ENCODE peak calls at places on chromosomes 16 and 17, in four cellular contexts. X, Z, Q and D are unnamed samples.

GRCh38 chr16:57689772-57690558 is 4.6 kb upstream of the DRC7 start:
- DNase-seq in X (no peak), Z (peak; percentile 25), Q (no peak), D (no peak)

GRCh38 chr17:67421869-67422273 is 44.8 kb downstream of the PITPNC1 start:
- DNase-seq in X (no peak), Z (peak; percentile 51), Q (peak; percentile 65), D (no peak)

GRCh38 chr17:49016775-49017463 is 19.7 kb downstream of the IGF2BP1 start:
- DNase-seq in X (no peak), Z (no peak), Q (peak; percentile 44), D (peak; percentile 92)

GRCh38 chr17:55872374-55872773 is 121.5 kb downstream of the PCTP start:
- DNase-seq in X (no peak), Z (no peak), Q (no peak), D (no peak)

GRCh38 chr17:73316919-73317505 is 5.2 kb upstream of the CDC42EP4 start:
- DNase-seq in X (no peak), Z (no peak), Q (no peak), D (no peak)

GRCh38 chr17:79915850-79916430 is 76.7 kb upstream of the CBX4 start:
- DNase-seq in X (no peak), Z (no peak), Q (peak; percentile 83), D (no peak)

GRCh38 chr16:8622315-8622656 is 788 bp downstream of the METTL22 start:
- DNase-seq in X (no peak), Z (no peak), Q (no peak), D (no peak)

GRCh38 chr16:81585785-81586184 is 141.2 kb downstream of the CMIP start:
- DNase-seq in X (no peak), Z (no peak), Q (no peak), D (no peak)

GRCh38 chr17:81392909-81393654 is 2.2 kb upstream of the BAHCC1 start:
- DNase-seq in X (peak; percentile 48), Z (no peak), Q (no peak), D (peak; percentile 44)

GRCh38 chr17:49333806-49334205 is 28.2 kb downstream of the ZNF652 start:
- DNase-seq in X (no peak), Z (no peak), Q (no peak), D (no peak)

GRCh38 chr16:54277845-54278703 is 8.5 kb downstream of the IRX3 start:
- DNase-seq in X (no peak), Z (no peak), Q (no peak), D (peak; percentile 85)

GRCh38 chr17:78979780-78980623 is at the start of gene LGALS3BP:
- DNase-seq in X (peak; percentile 77), Z (no peak), Q (peak; percentile 91), D (peak; percentile 89)

GRCh38 chr17:11986179-11986938 is 10.9 kb downstream of the ZNF18 start:
- DNase-seq in X (no peak), Z (no peak), Q (no peak), D (no peak)

GRCh38 chr17:1379930-1380313 is 20.1 kb downstream of the YWHAE start:
- DNase-seq in X (no peak), Z (no peak), Q (no peak), D (no peak)

GRCh38 chr16:89949121-89949742 is 677 bp downstream of the DEF8 start:
- DNase-seq in X (no peak), Z (no peak), Q (no peak), D (no peak)

GRCh38 chr16:86707581-86707980 is 129.2 kb downstream of the FOXL1 start:
- DNase-seq in X (no peak), Z (no peak), Q (no peak), D (no peak)

GRCh38 chr17:82548681-82549303 is 29.3 kb downstream of the FOXK2 start:
- DNase-seq in X (peak; percentile 43), Z (no peak), Q (peak; percentile 75), D (peak; percentile 63)

GRCh38 chr17:20225162-20226115 is 216.3 kb downstream of the SPECC1 start:
- DNase-seq in X (no peak), Z (no peak), Q (no peak), D (no peak)

GRCh38 chr17:73415782-73416181 is 104.0 kb upstream of the CDC42EP4 start:
- DNase-seq in X (no peak), Z (no peak), Q (no peak), D (no peak)

GRCh38 chr17:61235821-61236197 is 163.8 kb upstream of the TBX2 start:
- DNase-seq in X (no peak), Z (no peak), Q (no peak), D (peak; percentile 62)

GRCh38 chr17:78329263-78330059 is 30.4 kb downstream of the SOCS3 start:
- DNase-seq in X (no peak), Z (no peak), Q (no peak), D (no peak)

GRCh38 chr17:956905-957304 is 22.7 kb downstream of the NXN start:
- DNase-seq in X (no peak), Z (no peak), Q (no peak), D (no peak)

GRCh38 chr16:68452176-68452575 is 3.9 kb upstream of the SMPD3 start:
- DNase-seq in X (no peak), Z (no peak), Q (no peak), D (no peak)

GRCh38 chr17:57281887-57282653 is 25.7 kb downstream of the MSI2 start:
- DNase-seq in X (no peak), Z (no peak), Q (no peak), D (no peak)

GRCh38 chr16:82605863-82606620 is 20.7 kb upstream of the CDH13 start:
- DNase-seq in X (no peak), Z (no peak), Q (no peak), D (no peak)

GRCh38 chr16:6889106-6889505 is 443.5 kb upstream of the RBFOX1 start:
- DNase-seq in X (no peak), Z (no peak), Q (no peak), D (no peak)

GRCh38 chr16:69223882-69224281 is 36.9 kb downstream of the SNTB2 start:
- DNase-seq in X (no peak), Z (no peak), Q (no peak), D (no peak)

GRCh38 chr17:79159926-79160325 is 85.3 kb downstream of the ENGASE start:
- DNase-seq in X (no peak), Z (no peak), Q (no peak), D (no peak)

GRCh38 chr17:37711113-37711512 is 33.7 kb downstream of the HNF1B start:
- DNase-seq in X (no peak), Z (no peak), Q (no peak), D (no peak)
- H3K27ac ChIP-seq in X (no peak overlapping the region), Z (no peak overlapping the region), Q (peak overlapping the region; percentile 93), D (no peak overlapping the region)

DNA sequence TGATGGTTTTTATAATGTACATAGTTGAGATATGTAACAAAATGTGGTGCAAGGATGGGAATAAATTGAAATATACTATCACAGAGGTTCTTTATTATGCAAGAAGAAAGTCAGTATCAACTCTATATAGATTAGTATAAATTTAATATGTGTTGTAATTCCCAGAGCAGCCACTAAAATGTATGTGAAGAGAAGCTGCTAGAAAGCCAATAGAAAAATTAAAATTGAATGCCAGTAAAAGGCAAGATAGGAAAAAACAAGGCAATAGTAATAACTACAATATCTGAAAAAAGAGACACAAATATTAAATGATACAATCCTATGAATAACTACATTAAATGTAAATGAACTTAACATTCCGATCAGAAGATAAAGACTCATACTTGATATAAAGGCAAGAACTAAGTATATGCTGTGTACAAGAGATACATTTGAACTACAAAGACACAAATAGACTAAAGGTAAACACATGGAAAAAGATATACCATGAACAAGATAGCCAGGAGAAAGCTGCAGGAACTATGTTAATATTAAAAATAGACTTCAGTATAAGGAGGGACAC is 92.0 kb downstream of the ABCA8 start:
- DNase-seq in X (no peak), Z (no peak), Q (no peak), D (no peak)
- H3K4me3 ChIP-seq in X (no peak overlapping the region), Z (no peak overlapping the region), Q (no peak overlapping the region), D (no peak overlapping the region)

DNA sequence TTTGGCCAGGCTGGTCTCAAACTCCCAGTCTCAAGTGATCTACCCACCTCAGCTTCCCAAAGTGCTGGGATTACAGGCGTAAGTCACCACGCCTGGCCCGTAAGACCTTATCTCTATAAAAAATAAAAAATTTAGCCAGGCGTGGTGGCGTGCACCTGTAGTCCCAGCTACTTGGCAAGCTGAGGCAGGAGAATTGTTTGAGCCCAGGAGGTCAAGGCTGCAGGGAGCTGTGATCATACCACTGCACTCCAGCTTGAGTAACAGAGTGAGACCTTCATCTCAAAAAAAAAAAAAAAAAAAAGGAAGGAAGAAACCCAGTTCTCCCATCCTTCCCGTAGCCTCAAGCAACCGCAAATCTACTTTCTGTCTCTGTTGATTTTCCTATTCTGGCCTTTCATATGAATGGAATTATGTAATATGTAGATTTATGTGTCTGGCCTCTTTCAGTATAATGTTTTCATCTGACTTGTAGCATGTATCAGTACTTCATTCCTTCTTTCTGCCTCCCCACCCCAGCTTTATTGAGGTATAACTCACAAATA is 11.1 kb downstream of the CASC3 start:
- DNase-seq in X (no peak), Z (no peak), Q (no peak), D (no peak)
- H3K27ac ChIP-seq in X (no peak overlapping the region), Z (no peak overlapping the region), Q (no peak overlapping the region), D (no peak overlapping the region)

GRCh38 chr17:64500487-64500859 is 3.6 kb upstream of the POLG2 start:
- DNase-seq in X (no peak), Z (no peak), Q (no peak), D (no peak)

GRCh38 chr17:64503341-64503740 is 2.7 kb downstream of the DDX5 start:
- DNase-seq in X (no peak), Z (no peak), Q (no peak), D (no peak)

GRCh38 chr17:64502809-64503208 is 3.3 kb downstream of the DDX5 start:
- DNase-seq in X (no peak), Z (no peak), Q (no peak), D (no peak)

GRCh38 chr17:64500923-64501765 is 4.3 kb upstream of the POLG2 start:
- DNase-seq in X (no peak), Z (no peak), Q (no peak), D (no peak)

GRCh38 chr17:64502021-64502420 is 4.1 kb downstream of the DDX5 start:
- DNase-seq in X (no peak), Z (no peak), Q (no peak), D (no peak)
- H3K4me3 ChIP-seq in X (no peak overlapping the region), Z (no peak overlapping the region), Q (no peak overlapping the region), D (no peak overlapping the region)

DNA sequence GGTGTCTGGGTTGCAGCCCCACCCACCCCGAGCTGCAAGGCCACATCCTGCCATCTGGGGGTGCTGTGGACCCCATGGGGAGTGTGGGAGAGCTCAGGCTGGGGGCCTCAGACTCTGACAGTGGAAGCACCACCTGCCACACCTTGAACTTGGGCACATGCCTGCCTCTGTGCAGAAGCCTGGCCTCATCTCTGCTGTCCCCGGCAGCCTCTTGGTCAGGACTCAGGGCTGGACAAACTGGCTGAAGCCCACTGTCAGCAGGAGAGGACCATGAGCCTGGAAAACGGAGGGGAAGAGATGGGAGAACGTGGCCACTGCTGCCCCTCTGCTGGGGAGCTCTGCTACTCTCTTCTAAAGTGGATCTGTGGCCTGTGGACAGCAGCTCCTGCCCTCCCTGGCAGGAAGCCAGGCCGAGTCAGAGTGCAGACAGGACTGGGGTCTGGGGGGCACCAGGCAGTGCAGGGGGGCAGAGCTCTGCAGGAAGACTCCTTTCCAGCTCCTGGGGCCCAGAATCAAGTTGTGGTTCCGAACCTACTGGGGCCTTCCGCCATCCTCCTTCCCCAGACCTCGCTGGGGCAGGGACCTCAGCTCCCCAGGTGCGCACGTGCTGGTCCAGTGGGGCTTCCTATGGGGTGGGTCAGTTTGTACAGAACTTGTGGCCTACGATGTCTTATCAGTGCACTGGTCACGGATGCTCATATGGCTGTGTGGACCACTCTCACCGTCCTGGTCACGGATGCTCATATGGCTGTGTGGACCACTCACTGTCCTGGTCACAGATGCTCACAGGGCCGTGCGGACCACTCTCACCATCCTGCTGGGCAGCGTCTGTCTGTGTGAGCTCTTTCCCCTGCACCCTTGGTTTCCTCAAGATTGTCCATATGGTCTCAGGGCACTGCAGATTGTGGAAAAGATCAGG is 207.7 kb downstream of the LAT start:
- DNase-seq in X (no peak), Z (no peak), Q (no peak), D (no peak)
- H3K27ac ChIP-seq in X (no peak overlapping the region), Z (no peak overlapping the region), Q (no peak overlapping the region), D (no peak overlapping the region)